ENCODE peak calls at places on chromosomes 1 and 21, in seven cellular contexts. One of them, this sample, is unnamed.
A peak's percentile ranks its signal among the peaks of the same experiment; 100 is the strongest.

GRCh38 chr1:110601332-110601731 is 4.8 kb downstream of the KCNA2 start:
- DNase-seq in neural progenitor cell: no peak
- DNase-seq in hepatocyte: no peak
- DNase-seq in DND-41: no peak
- DNase-seq in GM12878: no peak
- DNase-seq in neuronal stem cell: no peak
- DNase-seq in A549: no peak
- DNase-seq in this sample: no peak

GRCh38 chr1:53546409-53547155 is 87.4 kb downstream of the DMRTB1 start:
- DNase-seq in neural progenitor cell: no peak
- DNase-seq in hepatocyte: no peak
- DNase-seq in DND-41: no peak
- DNase-seq in GM12878: no peak
- DNase-seq in neuronal stem cell: no peak
- DNase-seq in A549: no peak
- DNase-seq in this sample: no peak

GRCh38 chr1:232039303-232039702 is 412.7 kb downstream of the DISC1 start:
- DNase-seq in neural progenitor cell: no peak
- DNase-seq in hepatocyte: no peak
- DNase-seq in DND-41: no peak
- DNase-seq in GM12878: no peak
- DNase-seq in neuronal stem cell: no peak
- DNase-seq in A549: no peak
- DNase-seq in this sample: peak; percentile 7

GRCh38 chr21:44051462-44051941 is 39.4 kb downstream of the TRAPPC10 start:
- DNase-seq in neural progenitor cell: no peak
- DNase-seq in hepatocyte: no peak
- DNase-seq in DND-41: no peak
- DNase-seq in GM12878: no peak
- DNase-seq in neuronal stem cell: no peak
- DNase-seq in A549: no peak
- DNase-seq in this sample: no peak

GRCh38 chr1:241612533-241613505 is 27.4 kb downstream of the CHML start:
- DNase-seq in neural progenitor cell: no peak
- DNase-seq in hepatocyte: peak; percentile 21
- DNase-seq in DND-41: no peak
- DNase-seq in GM12878: no peak
- DNase-seq in neuronal stem cell: no peak
- DNase-seq in A549: no peak
- DNase-seq in this sample: peak; percentile 90

GRCh38 chr1:1748686-1749321 is 24.6 kb upstream of the CDK11A start:
- DNase-seq in neural progenitor cell: no peak
- DNase-seq in hepatocyte: no peak
- DNase-seq in DND-41: no peak
- DNase-seq in GM12878: no peak
- DNase-seq in neuronal stem cell: no peak
- DNase-seq in A549: no peak
- DNase-seq in this sample: no peak

GRCh38 chr1:10724948-10725852 is 71.2 kb downstream of the CASZ1 start:
- DNase-seq in neural progenitor cell: no peak
- DNase-seq in hepatocyte: peak; percentile 37
- DNase-seq in DND-41: no peak
- DNase-seq in GM12878: no peak
- DNase-seq in neuronal stem cell: no peak
- DNase-seq in A549: no peak
- DNase-seq in this sample: peak; percentile 79

GRCh38 chr1:244207042-244207934 is 156.2 kb downstream of the ZBTB18 start:
- DNase-seq in neural progenitor cell: no peak
- DNase-seq in hepatocyte: no peak
- DNase-seq in DND-41: no peak
- DNase-seq in GM12878: no peak
- DNase-seq in neuronal stem cell: no peak
- DNase-seq in A549: no peak
- DNase-seq in this sample: no peak

GRCh38 chr1:220127076-220127475 is 33.1 kb downstream of the IARS2 start:
- DNase-seq in neural progenitor cell: no peak
- DNase-seq in hepatocyte: no peak
- DNase-seq in DND-41: no peak
- DNase-seq in GM12878: no peak
- DNase-seq in neuronal stem cell: no peak
- DNase-seq in A549: no peak
- DNase-seq in this sample: no peak

GRCh38 chr21:42414928-42415769 is 11.4 kb downstream of the UBASH3A start:
- DNase-seq in neural progenitor cell: no peak
- DNase-seq in hepatocyte: no peak
- DNase-seq in DND-41: no peak
- DNase-seq in GM12878: peak; percentile 97
- DNase-seq in neuronal stem cell: no peak
- DNase-seq in A549: peak; percentile 74
- DNase-seq in this sample: peak; percentile 60

GRCh38 chr1:28160677-28161328 is 15.7 kb downstream of the PTAFR start:
- DNase-seq in neural progenitor cell: no peak
- DNase-seq in hepatocyte: no peak
- DNase-seq in DND-41: no peak
- DNase-seq in GM12878: no peak
- DNase-seq in neuronal stem cell: no peak
- DNase-seq in A549: no peak
- DNase-seq in this sample: peak; percentile 90

GRCh38 chr1:176643536-176643935 is 180.6 kb downstream of the PAPPA2 start:
- DNase-seq in neural progenitor cell: no peak
- DNase-seq in hepatocyte: no peak
- DNase-seq in DND-41: no peak
- DNase-seq in GM12878: no peak
- DNase-seq in neuronal stem cell: no peak
- DNase-seq in A549: no peak
- DNase-seq in this sample: peak; percentile 60

GRCh38 chr1:163231385-163231784 is 28.7 kb upstream of the RGS5 start:
- DNase-seq in neural progenitor cell: no peak
- DNase-seq in hepatocyte: no peak
- DNase-seq in DND-41: no peak
- DNase-seq in GM12878: no peak
- DNase-seq in neuronal stem cell: no peak
- DNase-seq in A549: no peak
- DNase-seq in this sample: peak; percentile 69

GRCh38 chr21:31110430-31110829 is 72.2 kb upstream of the KRTAP19-8 start:
- DNase-seq in neural progenitor cell: no peak
- DNase-seq in hepatocyte: no peak
- DNase-seq in DND-41: no peak
- DNase-seq in GM12878: no peak
- DNase-seq in neuronal stem cell: no peak
- DNase-seq in A549: no peak
- DNase-seq in this sample: no peak

GRCh38 chr1:229027622-229028182 is 243.2 kb upstream of the RAB4A start:
- DNase-seq in neural progenitor cell: peak; percentile 94
- DNase-seq in hepatocyte: peak; percentile 59
- DNase-seq in DND-41: peak; percentile 56
- DNase-seq in GM12878: no peak
- DNase-seq in neuronal stem cell: peak; percentile 84
- DNase-seq in A549: no peak
- DNase-seq in this sample: peak; percentile 28

DNA sequence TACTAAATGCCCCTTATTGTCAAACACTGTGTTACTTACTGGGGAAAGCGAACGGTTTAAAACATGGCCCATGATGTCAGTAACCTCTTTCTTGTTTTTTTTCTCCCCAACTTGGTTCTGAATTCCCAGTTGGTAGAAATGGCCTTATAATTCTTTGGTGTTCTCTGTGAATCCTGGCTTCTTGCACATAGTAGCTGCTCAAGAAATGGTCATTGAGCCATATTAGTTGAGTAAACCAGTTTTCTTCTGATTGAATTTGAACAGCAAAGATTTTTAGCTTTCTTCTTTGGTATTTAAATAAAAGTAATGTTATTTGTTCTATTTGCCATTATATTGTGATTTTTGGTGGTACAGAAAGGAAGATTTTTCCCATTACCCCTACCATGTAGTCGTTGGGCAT is 87.3 kb downstream of the NFIA start:
- DNase-seq in neural progenitor cell: no peak
- DNase-seq in hepatocyte: no peak
- DNase-seq in DND-41: no peak
- DNase-seq in GM12878: no peak
- DNase-seq in neuronal stem cell: no peak
- DNase-seq in A549: no peak
- DNase-seq in this sample: no peak
- H3K4me2 ChIP-seq in neural progenitor cell: no peak overlapping the region
- H3K4me2 ChIP-seq in hepatocyte: no peak overlapping the region
- H3K4me2 ChIP-seq in DND-41: no peak overlapping the region
- H3K4me2 ChIP-seq in GM12878: no peak overlapping the region
- H3K4me2 ChIP-seq in neuronal stem cell: no peak overlapping the region
- H3K4me2 ChIP-seq in A549: peak overlapping the region; percentile 64
- H3K4me2 ChIP-seq in this sample: no peak overlapping the region

DNA sequence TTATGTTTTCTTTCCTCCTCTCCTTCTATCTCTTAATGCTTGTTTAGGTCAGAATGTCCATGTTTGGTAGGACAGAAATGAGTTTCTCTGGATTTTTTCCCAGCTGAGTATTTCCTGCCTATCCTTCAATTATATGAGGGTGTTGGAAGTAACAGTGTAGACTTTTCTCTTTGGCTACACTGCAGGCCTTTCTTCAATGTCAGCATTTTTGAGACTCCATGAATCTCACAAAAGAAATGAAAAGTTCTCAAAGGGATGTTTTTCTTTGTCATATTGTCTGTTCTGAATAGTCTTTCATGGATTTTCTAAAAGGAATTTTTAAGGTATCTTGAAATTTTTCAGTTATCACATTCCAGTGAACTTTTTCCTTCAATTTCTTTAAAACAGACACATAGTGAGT is 124.2 kb downstream of the MACF1 start:
- DNase-seq in neural progenitor cell: no peak
- DNase-seq in hepatocyte: no peak
- DNase-seq in DND-41: no peak
- DNase-seq in GM12878: no peak
- DNase-seq in neuronal stem cell: no peak
- DNase-seq in A549: no peak
- DNase-seq in this sample: no peak
- H3K4me3 ChIP-seq in neural progenitor cell: no peak overlapping the region
- H3K4me3 ChIP-seq in hepatocyte: no peak overlapping the region
- H3K4me3 ChIP-seq in DND-41: no peak overlapping the region
- H3K4me3 ChIP-seq in GM12878: no peak overlapping the region
- H3K4me3 ChIP-seq in neuronal stem cell: no peak overlapping the region
- H3K4me3 ChIP-seq in A549: no peak overlapping the region
- H3K4me3 ChIP-seq in this sample: no peak overlapping the region

DNA sequence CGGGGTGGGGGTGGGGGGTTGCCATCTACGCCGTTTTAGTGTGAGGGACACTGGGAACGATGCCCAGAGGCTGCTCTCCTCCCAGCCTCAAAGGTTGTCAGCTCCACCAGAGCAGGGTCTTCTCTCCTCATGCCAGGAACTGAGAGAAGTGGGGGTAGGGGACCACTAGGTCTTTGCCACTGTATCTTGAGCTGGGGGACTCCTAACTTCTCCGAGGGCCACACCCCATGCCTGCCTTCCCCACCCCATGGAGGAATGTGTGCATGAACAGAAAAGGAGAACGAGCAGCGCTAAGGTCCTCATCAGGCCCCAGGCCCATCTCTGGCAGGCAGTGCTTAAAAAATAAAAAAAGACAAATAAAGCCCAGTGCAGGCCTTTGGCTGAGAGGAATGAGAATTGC is 1.4 kb upstream of the PBXIP1 start:
- DNase-seq in neural progenitor cell: no peak
- DNase-seq in hepatocyte: no peak
- DNase-seq in DND-41: no peak
- DNase-seq in GM12878: no peak
- DNase-seq in neuronal stem cell: no peak
- DNase-seq in A549: no peak
- DNase-seq in this sample: no peak
- H3K4me2 ChIP-seq in neural progenitor cell: peak overlapping the region; percentile 85
- H3K4me2 ChIP-seq in hepatocyte: peak overlapping the region; percentile 77
- H3K4me2 ChIP-seq in DND-41: no peak overlapping the region
- H3K4me2 ChIP-seq in GM12878: no peak overlapping the region
- H3K4me2 ChIP-seq in neuronal stem cell: no peak overlapping the region
- H3K4me2 ChIP-seq in A549: peak overlapping the region; percentile 93
- H3K4me2 ChIP-seq in this sample: no peak overlapping the region

GRCh38 chr1:205229399-205229861 is 1.7 kb downstream of the TMCC2 start:
- DNase-seq in neural progenitor cell: peak; percentile 82
- DNase-seq in hepatocyte: peak; percentile 73
- DNase-seq in DND-41: peak; percentile 64
- DNase-seq in GM12878: no peak
- DNase-seq in neuronal stem cell: peak; percentile 47
- DNase-seq in A549: peak; percentile 98
- DNase-seq in this sample: peak; percentile 53
- H3K4me3 ChIP-seq in neural progenitor cell: peak overlapping the region; percentile 90
- H3K4me3 ChIP-seq in hepatocyte: no peak overlapping the region
- H3K4me3 ChIP-seq in DND-41: no peak overlapping the region
- H3K4me3 ChIP-seq in GM12878: no peak overlapping the region
- H3K4me3 ChIP-seq in neuronal stem cell: no peak overlapping the region
- H3K4me3 ChIP-seq in A549: peak overlapping the region; percentile 69
- H3K4me3 ChIP-seq in this sample: peak overlapping the region; percentile 76

DNA sequence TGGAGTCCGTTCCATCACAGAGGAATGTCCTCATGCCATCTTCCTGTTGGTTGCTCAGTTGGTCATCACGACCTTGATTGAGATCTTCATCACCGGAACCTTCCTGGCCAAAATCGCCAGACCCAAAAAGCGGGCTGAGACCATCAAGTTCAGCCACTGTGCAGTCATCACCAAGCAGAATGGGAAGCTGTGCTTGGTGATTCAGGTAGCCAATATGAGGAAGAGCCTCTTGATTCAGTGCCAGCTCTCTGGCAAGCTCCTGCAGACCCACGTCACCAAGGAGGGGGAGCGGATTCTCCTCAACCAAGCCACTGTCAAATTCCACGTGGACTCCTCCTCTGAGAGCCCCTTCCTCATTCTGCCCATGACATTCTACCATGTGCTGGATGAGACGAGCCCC is 42.9 kb downstream of the KCNJ15 start:
- DNase-seq in neural progenitor cell: no peak
- DNase-seq in hepatocyte: no peak
- DNase-seq in DND-41: no peak
- DNase-seq in GM12878: no peak
- DNase-seq in neuronal stem cell: no peak
- DNase-seq in A549: no peak
- DNase-seq in this sample: no peak
- H3K4me2 ChIP-seq in neural progenitor cell: no peak overlapping the region
- H3K4me2 ChIP-seq in hepatocyte: no peak overlapping the region
- H3K4me2 ChIP-seq in DND-41: no peak overlapping the region
- H3K4me2 ChIP-seq in GM12878: no peak overlapping the region
- H3K4me2 ChIP-seq in neuronal stem cell: no peak overlapping the region
- H3K4me2 ChIP-seq in A549: no peak overlapping the region
- H3K4me2 ChIP-seq in this sample: no peak overlapping the region

DNA sequence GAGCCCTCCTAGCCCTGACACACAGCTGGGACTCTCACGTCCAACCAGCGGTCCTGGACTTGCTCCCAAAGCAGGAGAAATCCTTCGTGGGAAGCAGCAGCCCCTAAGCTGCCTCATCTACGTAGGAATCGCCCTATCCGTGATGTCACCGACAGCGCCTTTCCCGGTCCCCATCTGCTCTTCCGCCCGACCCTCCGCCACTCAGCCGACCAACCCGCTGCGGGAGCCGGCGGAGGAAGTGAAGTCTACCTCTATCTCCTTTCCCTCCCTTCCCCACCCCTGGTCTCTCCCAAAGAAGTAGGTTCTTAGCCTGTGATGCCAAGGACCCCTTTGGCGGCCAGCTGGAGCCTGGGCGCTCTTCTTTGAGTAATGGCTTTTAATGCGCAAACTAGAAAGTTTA is 272.1 kb downstream of the FAM72C start:
- DNase-seq in neural progenitor cell: no peak
- DNase-seq in hepatocyte: no peak
- DNase-seq in DND-41: no peak
- DNase-seq in GM12878: no peak
- DNase-seq in neuronal stem cell: no peak
- DNase-seq in A549: no peak
- DNase-seq in this sample: no peak
- H3K4me3 ChIP-seq in neural progenitor cell: no peak overlapping the region
- H3K4me3 ChIP-seq in hepatocyte: no peak overlapping the region
- H3K4me3 ChIP-seq in DND-41: no peak overlapping the region
- H3K4me3 ChIP-seq in GM12878: no peak overlapping the region
- H3K4me3 ChIP-seq in neuronal stem cell: no peak overlapping the region
- H3K4me3 ChIP-seq in A549: no peak overlapping the region
- H3K4me3 ChIP-seq in this sample: no peak overlapping the region

GRCh38 chr21:18832950-18833349 is 429.4 kb upstream of the TMPRSS15 start:
- DNase-seq in neural progenitor cell: no peak
- DNase-seq in hepatocyte: peak; percentile 35
- DNase-seq in DND-41: no peak
- DNase-seq in GM12878: no peak
- DNase-seq in neuronal stem cell: no peak
- DNase-seq in A549: no peak
- DNase-seq in this sample: no peak
- H3K4me2 ChIP-seq in neural progenitor cell: no peak overlapping the region
- H3K4me2 ChIP-seq in hepatocyte: no peak overlapping the region
- H3K4me2 ChIP-seq in DND-41: no peak overlapping the region
- H3K4me2 ChIP-seq in GM12878: no peak overlapping the region
- H3K4me2 ChIP-seq in neuronal stem cell: no peak overlapping the region
- H3K4me2 ChIP-seq in A549: no peak overlapping the region
- H3K4me2 ChIP-seq in this sample: no peak overlapping the region

This sample was measured in GM23248.